ENCODE peak calls at places on chromosome 20, in six cellular contexts. X is HTR-8/SVneo, N is COR-L47, H is NCI-H345, O is dermis microvascular lymphatic vessel endothelial cell, Z is Daoy. W is an unnamed sample.

GRCh38 chr20:7608246-7608645 is 332.0 kb downstream of the HAO1 start:
- DNase-seq in X (no peak), N (no peak), H (peak), O (no peak), Z (no peak), W (no peak)

GRCh38 chr20:47438464-47439381 is 63.0 kb upstream of the NCOA3 start:
- DNase-seq in X (no peak), N (no peak), H (no peak), O (no peak), Z (peak), W (no peak)

GRCh38 chr20:59518881-59519706 is 85.2 kb upstream of the PHACTR3 start:
- DNase-seq in X (peak), N (peak), H (peak), O (peak), Z (peak), W (peak)

GRCh38 chr20:25000268-25000801 is 7.8 kb upstream of the APMAP start:
- DNase-seq in X (peak), N (peak), H (peak), O (peak), Z (peak), W (no peak)

GRCh38 chr20:44157061-44157460 is 29.9 kb downstream of the JPH2 start:
- DNase-seq in X (no peak), N (no peak), H (no peak), O (no peak), Z (no peak), W (no peak)

GRCh38 chr20:32278199-32278643 is 770 bp downstream of the KIF3B start:
- DNase-seq in X (no peak), N (no peak), H (no peak), O (no peak), Z (no peak), W (no peak)

GRCh38 chr20:36181934-36182603 is 27.5 kb downstream of the EPB41L1 start:
- DNase-seq in X (peak), N (no peak), H (no peak), O (peak), Z (peak), W (no peak)

GRCh38 chr20:1943267-1944002 is 48.2 kb downstream of the SIRPA start:
- DNase-seq in X (no peak), N (no peak), H (no peak), O (no peak), Z (no peak), W (no peak)

GRCh38 chr20:6665621-6666345 is 101.7 kb upstream of the BMP2 start:
- DNase-seq in X (no peak), N (no peak), H (peak), O (no peak), Z (no peak), W (peak)

GRCh38 chr20:32139947-32140346 is 30.4 kb downstream of the TM9SF4 start:
- DNase-seq in X (no peak), N (no peak), H (peak), O (no peak), Z (no peak), W (no peak)

GRCh38 chr20:9353180-9353915 is 161.0 kb upstream of the LAMP5 start:
- DNase-seq in X (no peak), N (no peak), H (no peak), O (no peak), Z (no peak), W (no peak)